ENCODE peak calls at places on chromosomes 5 and 9, in four cellular contexts. M is heart left ventricle, U is spleen, Q is A673. D is an unnamed sample.

GRCh38 chr9:116174347-116174746 is 20.8 kb downstream of the PAPPA start:
- DNase-seq in Q (no peak), U (no peak), M (no peak), D (no peak)

GRCh38 chr5:172837640-172838039 is 3.6 kb downstream of the ERGIC1 start:
- DNase-seq in U (peak), Q (no peak), M (no peak), D (no peak)

GRCh38 chr5:173660481-173661280 is 44.2 kb upstream of the BOD1 start:
- DNase-seq in M (no peak), U (no peak), Q (no peak), D (no peak)

GRCh38 chr9:37206121-37206620 is 85.8 kb downstream of the ZCCHC7 start:
- DNase-seq in M (no peak), Q (no peak), U (no peak), D (no peak)

GRCh38 chr9:125401317-125401716 is 139.7 kb downstream of the GAPVD1 start:
- DNase-seq in Q (no peak), M (no peak), U (no peak), D (no peak)

GRCh38 chr5:7926296-7926695 is 57.3 kb downstream of the MTRR start:
- DNase-seq in U (no peak), M (no peak), Q (no peak), D (no peak)

GRCh38 chr5:116834796-116835515 is 260.3 kb upstream of the SEMA6A start:
- DNase-seq in U (no peak), Q (no peak), M (no peak), D (no peak)

GRCh38 chr5:78534148-78535009 is 114.2 kb downstream of the LHFPL2 start:
- DNase-seq in M (peak), Q (no peak), U (no peak), D (no peak)

GRCh38 chr5:64637837-64638443 is 52.4 kb upstream of the SHISAL2B start:
- DNase-seq in U (no peak), M (no peak), Q (peak), D (no peak)

GRCh38 chr5:40603378-40603777 is 76.3 kb upstream of the PTGER4 start:
- DNase-seq in M (no peak), Q (no peak), U (no peak), D (no peak)
- H3K27ac ChIP-seq in M (no peak), Q (no peak), U (no peak), D (no peak)

GRCh38 chr9:6910497-6910896 is 152.7 kb downstream of the KDM4C start:
- DNase-seq in M (no peak), U (no peak), Q (no peak), D (no peak)

GRCh38 chr9:6909186-6909585 is 151.4 kb downstream of the KDM4C start:
- DNase-seq in Q (no peak), U (no peak), M (no peak), D (no peak)

GRCh38 chr9:6907772-6908381 is 150.1 kb downstream of the KDM4C start:
- DNase-seq in Q (peak), U (no peak), M (no peak), D (no peak)

GRCh38 chr9:6911901-6912650 is 154.3 kb downstream of the KDM4C start:
- DNase-seq in U (no peak), M (no peak), Q (no peak), D (no peak)

GRCh38 chr9:6910032-6910431 is 152.3 kb downstream of the KDM4C start:
- DNase-seq in M (no peak), U (no peak), Q (peak), D (no peak)
- TF ChIP-seq CTCF in M (peak), U (no peak), Q (peak), D (no peak)

DNA sequence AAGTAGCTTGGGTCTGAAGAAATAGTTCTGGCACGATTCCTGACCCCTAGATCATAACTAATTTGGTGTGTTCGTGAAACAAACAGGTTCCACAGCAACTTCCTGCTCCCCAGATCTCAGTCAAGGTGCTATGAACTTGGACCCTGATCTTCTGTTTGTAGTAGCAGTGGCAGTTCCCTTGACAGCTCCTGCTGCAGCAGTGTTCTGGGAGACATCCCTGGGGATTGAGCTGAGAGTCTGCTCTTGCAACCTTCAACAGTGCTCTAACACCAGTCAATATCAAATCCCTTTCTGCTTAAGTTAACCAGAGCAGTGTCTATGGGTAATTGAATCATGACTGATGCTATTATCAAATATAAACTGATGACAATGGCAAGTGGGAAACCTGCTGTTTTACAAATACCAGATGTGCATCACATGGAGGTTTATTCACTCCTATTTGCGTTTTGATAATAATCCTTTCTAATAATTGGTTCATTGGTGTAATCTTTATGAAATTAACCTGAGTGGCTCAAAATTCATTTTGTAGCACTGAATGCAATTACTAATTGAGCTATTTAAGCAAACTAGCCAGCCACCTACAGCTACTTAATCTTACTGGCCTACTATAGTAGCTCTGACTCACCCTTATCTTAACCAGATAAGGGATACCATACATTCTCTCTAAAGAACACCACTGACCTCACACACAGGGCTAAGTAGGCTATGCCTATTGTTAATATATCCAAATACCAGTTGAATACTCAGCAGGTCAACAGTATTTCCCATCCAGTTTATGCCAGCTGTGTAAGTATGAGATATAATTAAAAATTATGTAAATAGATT is 21.9 kb downstream of the KDM4C start:
- DNase-seq in U (no peak), Q (peak), M (no peak), D (no peak)
- H3K27ac ChIP-seq in U (no peak), Q (no peak), M (peak), D (no peak)

DNA sequence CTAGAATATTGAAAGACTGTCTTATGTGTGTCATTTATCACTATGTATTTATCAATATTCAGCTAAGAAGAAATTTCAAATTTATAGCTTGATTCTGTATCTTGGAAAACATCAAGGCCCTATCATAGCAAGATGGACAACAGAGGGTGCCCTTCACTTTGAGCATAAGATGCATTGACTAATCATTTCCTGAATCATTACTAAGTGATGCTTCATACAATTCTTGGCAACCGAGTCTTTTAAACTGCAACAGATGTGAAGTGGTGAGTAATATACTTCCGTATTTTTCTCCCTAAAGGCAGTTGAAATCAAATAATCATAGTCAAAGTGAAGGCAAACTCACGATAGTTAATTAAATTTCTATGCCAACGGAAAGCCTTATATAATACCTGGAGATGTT is 318.6 kb upstream of the RGMB start:
- DNase-seq in M (no peak), Q (peak), U (no peak), D (no peak)
- TF ChIP-seq CTCF in M (no peak), Q (no peak), U (no peak), D (no peak)

GRCh38 chr5:73625905-73626811 is at the start of gene ARHGEF28:
- DNase-seq in U (peak), M (peak), Q (peak), D (peak)

GRCh38 chr5:73625314-73625904 is 587 bp upstream of the ARHGEF28 start:
- DNase-seq in Q (peak), U (no peak), M (no peak), D (no peak)

GRCh38 chr5:73623060-73623459 is 2.9 kb upstream of the ARHGEF28 start:
- DNase-seq in M (no peak), Q (no peak), U (no peak), D (no peak)

GRCh38 chr5:73623929-73624404 is 2.0 kb upstream of the ARHGEF28 start:
- DNase-seq in Q (no peak), U (no peak), M (no peak), D (no peak)

GRCh38 chr5:73624888-73625287 is 1.1 kb upstream of the ARHGEF28 start:
- DNase-seq in U (no peak), M (no peak), Q (no peak), D (no peak)
- H3K27ac ChIP-seq in U (no peak), M (no peak), Q (no peak), D (peak)

DNA sequence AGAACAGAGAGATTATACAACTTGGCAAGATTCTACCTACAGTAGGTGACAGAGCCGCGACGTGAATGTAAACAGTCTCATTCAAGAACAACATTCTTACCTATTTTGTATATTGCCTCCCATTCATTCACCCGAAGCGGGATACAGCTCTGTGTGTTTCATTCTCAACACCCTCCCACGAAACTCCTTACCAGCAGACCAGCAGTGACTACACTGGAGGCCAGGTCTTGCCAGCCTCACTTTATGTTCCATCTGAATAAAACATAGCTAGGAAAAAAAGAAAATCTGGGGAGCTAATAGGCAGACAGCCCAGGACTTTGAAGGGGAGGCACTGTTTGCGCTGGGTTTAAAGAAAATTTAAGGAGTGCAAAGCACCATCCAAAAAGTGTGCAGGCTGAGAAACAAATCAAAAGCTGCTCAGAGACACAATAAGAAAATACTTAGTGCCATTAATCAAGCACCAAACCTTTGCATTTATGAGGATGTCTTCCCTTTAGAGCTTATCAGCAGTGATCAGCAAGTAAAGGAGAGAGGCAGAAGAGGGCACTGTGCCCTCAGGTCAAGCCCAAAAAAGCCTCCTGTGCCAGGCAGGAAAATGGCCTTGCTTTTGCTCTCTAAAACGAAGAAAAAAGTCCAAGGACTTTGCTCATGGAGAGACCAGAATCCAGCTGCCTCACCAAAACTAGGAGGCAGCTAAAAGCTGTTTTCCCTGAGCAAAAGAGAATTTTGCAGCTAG is 295.2 kb downstream of the BNC2 start:
- DNase-seq in U (no peak), Q (no peak), M (no peak), D (no peak)
- TF ChIP-seq CTCF in U (no peak), Q (no peak), M (no peak), D (no peak)

DNA sequence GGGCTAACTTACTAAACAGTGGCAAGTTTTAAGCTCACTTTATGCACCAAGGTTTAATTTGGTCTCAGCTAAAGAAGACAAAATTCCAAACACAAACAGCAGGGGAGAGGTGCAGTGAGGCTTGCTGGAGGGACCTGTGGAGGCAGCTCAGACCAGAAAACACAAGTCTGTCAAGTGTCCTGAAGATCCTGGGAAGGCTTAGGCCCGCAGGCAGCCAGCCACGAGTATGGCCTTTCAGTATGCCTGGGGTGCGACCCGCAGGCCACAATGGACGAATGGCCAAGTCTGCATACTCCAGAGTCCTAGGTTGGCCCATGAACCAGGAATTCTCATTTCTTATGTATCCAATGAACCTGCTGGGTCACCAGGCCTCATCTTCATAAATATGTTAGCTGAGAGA is 9.3 kb downstream of the CCNI2 start:
- DNase-seq in M (no peak), Q (no peak), U (no peak), D (no peak)
- H3K27ac ChIP-seq in M (no peak), Q (no peak), U (no peak), D (no peak)

GRCh38 chr5:142954455-142954854 is 184.3 kb downstream of the ARHGAP26 start:
- DNase-seq in U (no peak), Q (no peak), M (no peak), D (no peak)
- TF ChIP-seq CTCF in U (no peak), Q (no peak), M (no peak), D (no peak)